ENCODE peak calls at places on chromosomes 3 and 15, in five cellular contexts. X is HepG2, P is A549, I is K562, K is IMR-90. Z is an unnamed sample.

GRCh38 chr3:46361408-46362283 is 7.7 kb downstream of the CCR2 start:
- DNase-seq in K (no peak), I (no peak), X (no peak), P (no peak), Z (no peak)

GRCh38 chr15:75578948-75579908 is at the start of gene PTPN9:
- DNase-seq in I (peak; percentile 86), P (peak; percentile 82), X (peak; percentile 66), K (peak; percentile 76), Z (no peak)

GRCh38 chr3:14405120-14405885 is 2.9 kb downstream of the SLC6A6 start:
- DNase-seq in P (no peak), K (no peak), I (peak; percentile 62), X (no peak), Z (no peak)

GRCh38 chr3:34675383-34676120 is 877.1 kb downstream of the PDCD6IP start:
- DNase-seq in P (no peak), X (no peak), I (no peak), K (no peak), Z (no peak)

GRCh38 chr15:64930778-64931240 is 19.1 kb downstream of the ANKDD1A start:
- DNase-seq in I (peak; percentile 23), P (peak; percentile 31), X (no peak), K (peak; percentile 65), Z (peak; percentile 16)

GRCh38 chr3:132432639-132433038 is 15.3 kb downstream of the DNAJC13 start:
- DNase-seq in K (peak; percentile 93), P (peak; percentile 13), I (peak; percentile 35), X (no peak), Z (no peak)

GRCh38 chr3:171140246-171140645 is 113.7 kb upstream of the SLC2A2 start:
- DNase-seq in P (no peak), I (no peak), K (no peak), X (no peak), Z (no peak)

GRCh38 chr3:39724233-39724846 is 85.1 kb upstream of the MYRIP start:
- DNase-seq in I (peak; percentile 8), K (no peak), X (no peak), P (no peak), Z (no peak)

GRCh38 chr3:120468635-120469295 is 18.0 kb upstream of the FSTL1 start:
- DNase-seq in K (no peak), X (no peak), I (no peak), P (no peak), Z (no peak)

GRCh38 chr3:124773351-124774304 is 43.4 kb downstream of the UMPS start:
- DNase-seq in I (no peak), K (no peak), X (no peak), P (no peak), Z (no peak)

GRCh38 chr3:116059421-116060096 is 385.7 kb downstream of the LSAMP start:
- DNase-seq in P (peak; percentile 60), I (peak; percentile 61), X (peak; percentile 1), K (peak; percentile 93), Z (no peak)

GRCh38 chr3:69524826-69525225 is 138.9 kb upstream of the FRMD4B start:
- DNase-seq in K (no peak), X (no peak), I (no peak), P (no peak), Z (no peak)

GRCh38 chr3:101036213-101036618 is 43.0 kb upstream of the ABI3BP start:
- DNase-seq in K (peak; percentile 96), P (peak; percentile 84), I (no peak), X (peak; percentile 11), Z (no peak)

GRCh38 chr3:47398218-47398617 is 17.4 kb downstream of the PTPN23 start:
- DNase-seq in X (no peak), P (no peak), I (no peak), K (peak; percentile 81), Z (no peak)

GRCh38 chr3:85758442-85758841 is 799.7 kb downstream of the CADM2 start:
- DNase-seq in K (peak; percentile 0), I (no peak), P (no peak), X (no peak), Z (no peak)

GRCh38 chr15:37101634-37102314 is 1.4 kb upstream of the MEIS2 start:
- DNase-seq in K (peak; percentile 70), X (peak; percentile 51), P (peak; percentile 82), I (peak; percentile 90), Z (no peak)

GRCh38 chr15:92839696-92840095 is 60.4 kb upstream of the CHD2 start:
- DNase-seq in P (no peak), K (no peak), I (no peak), X (no peak), Z (no peak)

GRCh38 chr3:197600796-197601565 is 45.2 kb upstream of the BDH1 start:
- DNase-seq in X (no peak), I (no peak), P (no peak), K (peak; percentile 14), Z (no peak)

GRCh38 chr3:123422457-123422856 is 26.4 kb downstream of the ADCY5 start:
- DNase-seq in I (no peak), P (no peak), X (no peak), K (no peak), Z (no peak)

GRCh38 chr3:180930526-180930925 is 18.1 kb downstream of the FXR1 start:
- DNase-seq in K (no peak), I (no peak), P (no peak), X (no peak), Z (no peak)

GRCh38 chr3:45868213-45868612 is 18.1 kb upstream of the CCR9 start:
- DNase-seq in I (no peak), K (no peak), P (no peak), X (no peak), Z (no peak)

GRCh38 chr15:46786886-46787285 is 930.4 kb upstream of the SEMA6D start:
- DNase-seq in X (no peak), P (no peak), I (no peak), K (no peak), Z (no peak)

DNA sequence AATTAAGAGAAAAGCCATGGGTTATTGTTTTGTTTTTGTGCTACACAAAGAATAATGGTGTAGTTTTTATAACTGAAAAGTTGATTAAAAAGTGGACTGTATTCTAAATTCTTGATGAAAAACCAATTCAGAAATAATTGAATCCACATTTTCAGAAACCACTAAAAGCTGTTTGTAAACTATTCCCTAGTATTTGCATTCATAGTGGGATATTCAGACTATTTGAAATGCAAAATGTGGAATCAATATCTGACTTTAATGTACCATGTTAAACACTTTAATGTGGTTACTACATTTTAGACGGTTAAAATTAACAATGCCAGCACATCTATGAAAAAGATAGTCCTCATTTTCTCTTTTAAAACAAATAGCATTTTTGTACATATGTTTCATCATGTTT is 104.6 kb downstream of the ZIC4 start:
- DNase-seq in K (no peak), X (no peak), I (no peak), P (no peak), Z (no peak)
- TF ChIP-seq BHLHE40 in K (no peak), X (no peak), I (no peak), P (no peak), Z (no peak)

DNA sequence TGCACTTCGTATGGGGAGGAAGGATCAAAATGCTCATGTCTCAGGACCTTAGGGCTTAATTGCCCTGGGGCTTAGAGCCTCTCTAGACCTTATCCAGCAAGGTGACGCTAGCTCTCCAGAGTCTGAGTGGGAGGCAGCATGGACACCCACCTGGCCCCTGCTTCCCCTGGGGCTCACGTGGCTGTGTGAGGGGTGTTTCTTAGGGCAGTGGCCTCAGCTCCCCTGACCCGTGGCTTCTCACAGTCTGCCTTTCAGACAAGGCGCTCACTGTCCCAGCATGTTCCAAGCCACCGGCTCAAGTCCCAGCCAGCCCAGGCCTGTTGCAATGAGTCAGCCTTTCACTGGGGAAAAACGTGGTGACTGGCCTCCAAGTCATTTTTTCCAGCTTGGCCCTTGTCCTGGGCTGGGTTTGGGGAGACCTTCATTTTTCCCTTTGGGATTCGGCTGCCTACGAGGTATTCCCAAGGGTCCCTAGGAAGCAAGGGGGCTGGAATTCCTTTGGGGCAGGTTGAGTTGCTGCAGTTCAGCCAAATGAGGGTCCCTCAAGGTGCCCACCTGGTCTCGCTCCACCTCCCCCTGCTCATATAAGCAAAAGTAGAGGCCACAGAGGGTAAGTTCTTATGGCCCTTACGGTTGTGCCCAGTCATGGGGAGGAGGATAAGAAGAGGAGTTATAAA is 15.7 kb downstream of the BHLHE40 start:
- DNase-seq in I (peak; percentile 94), K (peak; percentile 92), P (peak; percentile 84), X (peak; percentile 52), Z (no peak)
- TF ChIP-seq SMC3 in I (no peak), K (no peak), P (peak; percentile 6), X (no peak), Z (no peak)

GRCh38 chr15:66778716-66779115 is 76.7 kb downstream of the SMAD6 start:
- DNase-seq in I (no peak), K (no peak), X (no peak), P (no peak), Z (no peak)

GRCh38 chr15:66779331-66780009 is 77.4 kb downstream of the SMAD6 start:
- DNase-seq in I (no peak), P (no peak), K (no peak), X (peak; percentile 82), Z (no peak)

GRCh38 chr15:66778314-66778665 is 76.3 kb downstream of the SMAD6 start:
- DNase-seq in I (no peak), X (no peak), P (no peak), K (no peak), Z (no peak)

GRCh38 chr15:66780973-66781718 is 79.1 kb downstream of the SMAD6 start:
- DNase-seq in K (no peak), P (no peak), X (no peak), I (no peak), Z (no peak)

DNA sequence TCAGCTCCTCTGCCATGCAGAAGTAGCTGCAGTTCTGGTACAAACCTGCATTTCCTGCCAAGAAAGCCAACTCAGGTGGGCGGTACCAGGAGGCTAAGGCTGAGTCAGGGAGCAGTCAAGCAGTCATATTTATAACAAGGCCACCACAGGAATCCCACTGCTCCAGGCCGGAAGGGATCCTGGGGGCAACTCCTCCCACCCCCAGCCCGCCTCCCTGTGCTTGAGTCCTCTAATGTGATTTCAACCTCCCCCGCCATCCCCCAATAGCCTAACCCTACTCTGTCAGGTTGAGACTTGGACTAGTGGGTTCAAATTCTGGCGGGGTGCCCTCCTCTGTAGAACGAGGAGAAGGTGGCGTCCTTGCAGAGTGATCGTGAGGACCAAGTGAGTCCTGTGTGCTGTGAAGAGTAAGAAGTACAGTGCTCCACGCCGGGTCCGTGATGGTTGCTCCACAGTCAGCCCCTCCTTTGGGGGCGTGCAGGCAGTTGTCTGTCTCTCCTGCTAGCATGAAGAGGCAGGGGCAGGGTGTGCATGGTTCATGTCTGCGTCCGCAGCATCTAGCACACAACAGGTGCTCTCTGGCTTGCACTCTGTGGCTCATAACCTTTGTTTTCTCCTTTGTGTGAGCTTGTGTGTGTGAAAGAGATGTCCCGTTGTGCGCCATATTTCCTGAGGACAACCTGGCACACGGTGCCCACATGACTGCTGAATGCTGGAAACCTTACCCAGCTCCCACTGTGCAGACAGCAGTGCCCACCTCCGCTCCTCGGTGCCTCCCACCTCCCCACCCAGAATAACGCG is 78.3 kb downstream of the SMAD6 start:
- DNase-seq in P (peak; percentile 44), I (no peak), K (peak; percentile 93), X (no peak), Z (no peak)
- TF ChIP-seq RAD21 in P (no peak), I (no peak), K (peak; percentile 32), X (no peak), Z (no peak)

GRCh38 chr3:33144433-33144832 is 30.6 kb downstream of the CRTAP start:
- DNase-seq in I (peak; percentile 77), P (peak; percentile 49), X (peak; percentile 10), K (no peak), Z (no peak)
- TF ChIP-seq BHLHE40 in I (no peak), P (no peak), X (no peak), K (no peak), Z (no peak)